ENCODE peak calls at places on chromosome 1, in nine cellular contexts. One of them, this sample, is unnamed.

GRCh38 chr1:89725016-89725380 is 92.1 kb downstream of the LRRC8C start:
- DNase-seq in KG1: no peak
- DNase-seq in AG20443: peak
- DNase-seq in NCI-H1105: no peak
- DNase-seq in neural crest cell: no peak
- DNase-seq in suprapubic skin: no peak
- DNase-seq in HFF-Myc: no peak
- DNase-seq in stimulated activated CD4-positive, alpha-beta T cell treated with anti-CD3 and anti-CD28 coated beads, Interleukin-4, amount 100 ng/mL, for 1 hour: peak
- DNase-seq in GM03348: peak
- DNase-seq in this sample: peak

GRCh38 chr1:2345297-2346075 is 45.9 kb downstream of the MORN1 start:
- DNase-seq in AG20443: no peak
- DNase-seq in NCI-H1105: no peak
- DNase-seq in KG1: no peak
- DNase-seq in stimulated activated CD4-positive, alpha-beta T cell treated with anti-CD3 and anti-CD28 coated beads, Interleukin-4, amount 100 ng/mL, for 1 hour: no peak
- DNase-seq in GM03348: no peak
- DNase-seq in neural crest cell: no peak
- DNase-seq in suprapubic skin: peak
- DNase-seq in HFF-Myc: no peak
- DNase-seq in this sample: peak

GRCh38 chr1:61459345-61459744 is 265.6 kb downstream of the TM2D1 start:
- DNase-seq in HFF-Myc: no peak
- DNase-seq in suprapubic skin: no peak
- DNase-seq in stimulated activated CD4-positive, alpha-beta T cell treated with anti-CD3 and anti-CD28 coated beads, Interleukin-4, amount 100 ng/mL, for 1 hour: no peak
- DNase-seq in neural crest cell: no peak
- DNase-seq in AG20443: no peak
- DNase-seq in GM03348: no peak
- DNase-seq in NCI-H1105: no peak
- DNase-seq in KG1: no peak
- DNase-seq in this sample: no peak

GRCh38 chr1:5821496-5822176 is 170.6 kb downstream of the NPHP4 start:
- DNase-seq in neural crest cell: no peak
- DNase-seq in stimulated activated CD4-positive, alpha-beta T cell treated with anti-CD3 and anti-CD28 coated beads, Interleukin-4, amount 100 ng/mL, for 1 hour: no peak
- DNase-seq in HFF-Myc: no peak
- DNase-seq in suprapubic skin: no peak
- DNase-seq in AG20443: no peak
- DNase-seq in KG1: no peak
- DNase-seq in NCI-H1105: no peak
- DNase-seq in GM03348: no peak
- DNase-seq in this sample: no peak

GRCh38 chr1:154736840-154737239 is 128.9 kb upstream of the ADAR start:
- DNase-seq in GM03348: peak
- DNase-seq in HFF-Myc: no peak
- DNase-seq in AG20443: peak
- DNase-seq in NCI-H1105: no peak
- DNase-seq in neural crest cell: no peak
- DNase-seq in KG1: no peak
- DNase-seq in stimulated activated CD4-positive, alpha-beta T cell treated with anti-CD3 and anti-CD28 coated beads, Interleukin-4, amount 100 ng/mL, for 1 hour: peak
- DNase-seq in suprapubic skin: no peak
- DNase-seq in this sample: peak

GRCh38 chr1:72623299-72623708 is 341.0 kb upstream of the NEGR1 start:
- DNase-seq in suprapubic skin: no peak
- DNase-seq in NCI-H1105: peak
- DNase-seq in stimulated activated CD4-positive, alpha-beta T cell treated with anti-CD3 and anti-CD28 coated beads, Interleukin-4, amount 100 ng/mL, for 1 hour: no peak
- DNase-seq in KG1: peak
- DNase-seq in HFF-Myc: peak
- DNase-seq in neural crest cell: peak
- DNase-seq in AG20443: peak
- DNase-seq in GM03348: peak
- DNase-seq in this sample: peak

GRCh38 chr1:232627645-232628334 is 2.1 kb downstream of the SIPA1L2 start:
- DNase-seq in suprapubic skin: no peak
- DNase-seq in KG1: no peak
- DNase-seq in AG20443: no peak
- DNase-seq in HFF-Myc: no peak
- DNase-seq in GM03348: no peak
- DNase-seq in NCI-H1105: peak
- DNase-seq in stimulated activated CD4-positive, alpha-beta T cell treated with anti-CD3 and anti-CD28 coated beads, Interleukin-4, amount 100 ng/mL, for 1 hour: no peak
- DNase-seq in neural crest cell: no peak
- DNase-seq in this sample: no peak

GRCh38 chr1:15835205-15835740 is 12.2 kb upstream of the SPEN start:
- DNase-seq in NCI-H1105: no peak
- DNase-seq in stimulated activated CD4-positive, alpha-beta T cell treated with anti-CD3 and anti-CD28 coated beads, Interleukin-4, amount 100 ng/mL, for 1 hour: no peak
- DNase-seq in AG20443: no peak
- DNase-seq in neural crest cell: no peak
- DNase-seq in GM03348: no peak
- DNase-seq in HFF-Myc: no peak
- DNase-seq in suprapubic skin: no peak
- DNase-seq in KG1: no peak
- DNase-seq in this sample: peak

GRCh38 chr1:201260236-201260591 is 23.1 kb upstream of the PKP1 start:
- DNase-seq in stimulated activated CD4-positive, alpha-beta T cell treated with anti-CD3 and anti-CD28 coated beads, Interleukin-4, amount 100 ng/mL, for 1 hour: no peak
- DNase-seq in neural crest cell: no peak
- DNase-seq in KG1: no peak
- DNase-seq in HFF-Myc: no peak
- DNase-seq in suprapubic skin: no peak
- DNase-seq in GM03348: no peak
- DNase-seq in AG20443: no peak
- DNase-seq in NCI-H1105: no peak
- DNase-seq in this sample: no peak

GRCh38 chr1:1033009-1033587 is 13.2 kb downstream of the AGRN start:
- DNase-seq in NCI-H1105: peak
- DNase-seq in AG20443: peak
- DNase-seq in neural crest cell: peak
- DNase-seq in suprapubic skin: peak
- DNase-seq in HFF-Myc: peak
- DNase-seq in KG1: peak
- DNase-seq in GM03348: peak
- DNase-seq in stimulated activated CD4-positive, alpha-beta T cell treated with anti-CD3 and anti-CD28 coated beads, Interleukin-4, amount 100 ng/mL, for 1 hour: peak
- DNase-seq in this sample: peak

GRCh38 chr1:154626456-154627246 is 18.7 kb upstream of the ADAR start:
- DNase-seq in KG1: peak
- DNase-seq in HFF-Myc: no peak
- DNase-seq in suprapubic skin: no peak
- DNase-seq in AG20443: peak
- DNase-seq in stimulated activated CD4-positive, alpha-beta T cell treated with anti-CD3 and anti-CD28 coated beads, Interleukin-4, amount 100 ng/mL, for 1 hour: no peak
- DNase-seq in NCI-H1105: no peak
- DNase-seq in GM03348: peak
- DNase-seq in neural crest cell: no peak
- DNase-seq in this sample: no peak

GRCh38 chr1:221772107-221772506 is 30.2 kb upstream of the DUSP10 start:
- DNase-seq in KG1: no peak
- DNase-seq in HFF-Myc: no peak
- DNase-seq in GM03348: no peak
- DNase-seq in suprapubic skin: no peak
- DNase-seq in NCI-H1105: no peak
- DNase-seq in AG20443: no peak
- DNase-seq in neural crest cell: no peak
- DNase-seq in stimulated activated CD4-positive, alpha-beta T cell treated with anti-CD3 and anti-CD28 coated beads, Interleukin-4, amount 100 ng/mL, for 1 hour: no peak
- DNase-seq in this sample: no peak

GRCh38 chr1:222416001-222416791 is 131.7 kb downstream of the HHIPL2 start:
- DNase-seq in suprapubic skin: no peak
- DNase-seq in AG20443: no peak
- DNase-seq in NCI-H1105: no peak
- DNase-seq in neural crest cell: no peak
- DNase-seq in GM03348: no peak
- DNase-seq in stimulated activated CD4-positive, alpha-beta T cell treated with anti-CD3 and anti-CD28 coated beads, Interleukin-4, amount 100 ng/mL, for 1 hour: peak
- DNase-seq in HFF-Myc: no peak
- DNase-seq in KG1: no peak
- DNase-seq in this sample: no peak

GRCh38 chr1:42003433-42003832 is 84.7 kb upstream of the HIVEP3 start:
- DNase-seq in NCI-H1105: peak
- DNase-seq in KG1: no peak
- DNase-seq in suprapubic skin: no peak
- DNase-seq in neural crest cell: no peak
- DNase-seq in HFF-Myc: no peak
- DNase-seq in stimulated activated CD4-positive, alpha-beta T cell treated with anti-CD3 and anti-CD28 coated beads, Interleukin-4, amount 100 ng/mL, for 1 hour: no peak
- DNase-seq in GM03348: no peak
- DNase-seq in AG20443: no peak
- DNase-seq in this sample: no peak

GRCh38 chr1:95286479-95286878 is 52.5 kb downstream of the RWDD3 start:
- DNase-seq in stimulated activated CD4-positive, alpha-beta T cell treated with anti-CD3 and anti-CD28 coated beads, Interleukin-4, amount 100 ng/mL, for 1 hour: no peak
- DNase-seq in AG20443: no peak
- DNase-seq in neural crest cell: no peak
- DNase-seq in suprapubic skin: no peak
- DNase-seq in KG1: no peak
- DNase-seq in NCI-H1105: no peak
- DNase-seq in GM03348: no peak
- DNase-seq in HFF-Myc: no peak
- DNase-seq in this sample: no peak

GRCh38 chr1:15916916-15917315 is 59.0 kb downstream of the ZBTB17 start:
- DNase-seq in stimulated activated CD4-positive, alpha-beta T cell treated with anti-CD3 and anti-CD28 coated beads, Interleukin-4, amount 100 ng/mL, for 1 hour: no peak
- DNase-seq in AG20443: no peak
- DNase-seq in GM03348: no peak
- DNase-seq in neural crest cell: no peak
- DNase-seq in KG1: no peak
- DNase-seq in suprapubic skin: no peak
- DNase-seq in HFF-Myc: no peak
- DNase-seq in NCI-H1105: no peak
- DNase-seq in this sample: no peak

GRCh38 chr1:203524824-203525223 is 30.9 kb downstream of the OPTC start:
- DNase-seq in AG20443: no peak
- DNase-seq in NCI-H1105: no peak
- DNase-seq in neural crest cell: no peak
- DNase-seq in stimulated activated CD4-positive, alpha-beta T cell treated with anti-CD3 and anti-CD28 coated beads, Interleukin-4, amount 100 ng/mL, for 1 hour: no peak
- DNase-seq in KG1: no peak
- DNase-seq in HFF-Myc: no peak
- DNase-seq in suprapubic skin: no peak
- DNase-seq in GM03348: no peak
- DNase-seq in this sample: no peak

GRCh38 chr1:184158911-184159701 is 107.6 kb downstream of the TSEN15 start:
- DNase-seq in stimulated activated CD4-positive, alpha-beta T cell treated with anti-CD3 and anti-CD28 coated beads, Interleukin-4, amount 100 ng/mL, for 1 hour: no peak
- DNase-seq in GM03348: no peak
- DNase-seq in HFF-Myc: no peak
- DNase-seq in KG1: no peak
- DNase-seq in AG20443: no peak
- DNase-seq in neural crest cell: no peak
- DNase-seq in suprapubic skin: no peak
- DNase-seq in NCI-H1105: no peak
- DNase-seq in this sample: no peak

GRCh38 chr1:38923607-38924006 is 18.0 kb downstream of the RHBDL2 start:
- DNase-seq in AG20443: no peak
- DNase-seq in HFF-Myc: no peak
- DNase-seq in suprapubic skin: no peak
- DNase-seq in NCI-H1105: no peak
- DNase-seq in GM03348: no peak
- DNase-seq in neural crest cell: no peak
- DNase-seq in KG1: no peak
- DNase-seq in stimulated activated CD4-positive, alpha-beta T cell treated with anti-CD3 and anti-CD28 coated beads, Interleukin-4, amount 100 ng/mL, for 1 hour: no peak
- DNase-seq in this sample: peak

GRCh38 chr1:214609692-214610091 is 6.7 kb downstream of the CENPF start:
- DNase-seq in stimulated activated CD4-positive, alpha-beta T cell treated with anti-CD3 and anti-CD28 coated beads, Interleukin-4, amount 100 ng/mL, for 1 hour: no peak
- DNase-seq in AG20443: no peak
- DNase-seq in neural crest cell: no peak
- DNase-seq in suprapubic skin: no peak
- DNase-seq in HFF-Myc: no peak
- DNase-seq in GM03348: no peak
- DNase-seq in NCI-H1105: no peak
- DNase-seq in KG1: no peak
- DNase-seq in this sample: no peak

GRCh38 chr1:155833665-155834295 is 23.2 kb downstream of the GON4L start:
- DNase-seq in neural crest cell: no peak
- DNase-seq in HFF-Myc: no peak
- DNase-seq in suprapubic skin: no peak
- DNase-seq in stimulated activated CD4-positive, alpha-beta T cell treated with anti-CD3 and anti-CD28 coated beads, Interleukin-4, amount 100 ng/mL, for 1 hour: no peak
- DNase-seq in GM03348: no peak
- DNase-seq in NCI-H1105: no peak
- DNase-seq in AG20443: no peak
- DNase-seq in KG1: no peak
- DNase-seq in this sample: no peak

GRCh38 chr1:111570781-111571181 is 48.8 kb upstream of the RAP1A start:
- DNase-seq in neural crest cell: peak
- DNase-seq in NCI-H1105: no peak
- DNase-seq in stimulated activated CD4-positive, alpha-beta T cell treated with anti-CD3 and anti-CD28 coated beads, Interleukin-4, amount 100 ng/mL, for 1 hour: peak
- DNase-seq in KG1: no peak
- DNase-seq in suprapubic skin: no peak
- DNase-seq in AG20443: no peak
- DNase-seq in HFF-Myc: no peak
- DNase-seq in GM03348: no peak
- DNase-seq in this sample: peak

GRCh38 chr1:150507912-150508864 is at the start of gene ECM1:
- DNase-seq in HFF-Myc: peak
- DNase-seq in KG1: no peak
- DNase-seq in stimulated activated CD4-positive, alpha-beta T cell treated with anti-CD3 and anti-CD28 coated beads, Interleukin-4, amount 100 ng/mL, for 1 hour: no peak
- DNase-seq in neural crest cell: no peak
- DNase-seq in suprapubic skin: peak
- DNase-seq in NCI-H1105: no peak
- DNase-seq in GM03348: peak
- DNase-seq in AG20443: peak
- DNase-seq in this sample: peak

GRCh38 chr1:33260435-33260980 is 4.2 kb downstream of the ZNF362 start:
- DNase-seq in HFF-Myc: no peak
- DNase-seq in KG1: no peak
- DNase-seq in neural crest cell: no peak
- DNase-seq in stimulated activated CD4-positive, alpha-beta T cell treated with anti-CD3 and anti-CD28 coated beads, Interleukin-4, amount 100 ng/mL, for 1 hour: no peak
- DNase-seq in NCI-H1105: no peak
- DNase-seq in AG20443: no peak
- DNase-seq in suprapubic skin: no peak
- DNase-seq in GM03348: no peak
- DNase-seq in this sample: peak

GRCh38 chr1:59431566-59432294 is 134.8 kb downstream of the FGGY start:
- DNase-seq in HFF-Myc: no peak
- DNase-seq in suprapubic skin: no peak
- DNase-seq in AG20443: peak
- DNase-seq in neural crest cell: no peak
- DNase-seq in NCI-H1105: no peak
- DNase-seq in GM03348: peak
- DNase-seq in stimulated activated CD4-positive, alpha-beta T cell treated with anti-CD3 and anti-CD28 coated beads, Interleukin-4, amount 100 ng/mL, for 1 hour: no peak
- DNase-seq in KG1: no peak
- DNase-seq in this sample: peak

GRCh38 chr1:234089396-234089795 is 184.9 kb downstream of the SLC35F3 start:
- DNase-seq in neural crest cell: no peak
- DNase-seq in suprapubic skin: no peak
- DNase-seq in GM03348: no peak
- DNase-seq in NCI-H1105: no peak
- DNase-seq in AG20443: no peak
- DNase-seq in KG1: no peak
- DNase-seq in stimulated activated CD4-positive, alpha-beta T cell treated with anti-CD3 and anti-CD28 coated beads, Interleukin-4, amount 100 ng/mL, for 1 hour: no peak
- DNase-seq in HFF-Myc: no peak
- DNase-seq in this sample: no peak

GRCh38 chr1:152565115-152565514 is 1.5 kb downstream of the LCE3E start:
- DNase-seq in GM03348: peak
- DNase-seq in KG1: no peak
- DNase-seq in NCI-H1105: no peak
- DNase-seq in HFF-Myc: no peak
- DNase-seq in suprapubic skin: no peak
- DNase-seq in stimulated activated CD4-positive, alpha-beta T cell treated with anti-CD3 and anti-CD28 coated beads, Interleukin-4, amount 100 ng/mL, for 1 hour: no peak
- DNase-seq in neural crest cell: no peak
- DNase-seq in AG20443: no peak
- DNase-seq in this sample: no peak

GRCh38 chr1:29690156-29690555 is 453.8 kb downstream of the PTPRU start:
- DNase-seq in neural crest cell: no peak
- DNase-seq in stimulated activated CD4-positive, alpha-beta T cell treated with anti-CD3 and anti-CD28 coated beads, Interleukin-4, amount 100 ng/mL, for 1 hour: no peak
- DNase-seq in AG20443: no peak
- DNase-seq in KG1: no peak
- DNase-seq in suprapubic skin: peak
- DNase-seq in NCI-H1105: no peak
- DNase-seq in HFF-Myc: no peak
- DNase-seq in GM03348: no peak
- DNase-seq in this sample: no peak

GRCh38 chr1:154607748-154608521 is at the start of gene ADAR:
- DNase-seq in GM03348: peak
- DNase-seq in KG1: peak
- DNase-seq in NCI-H1105: peak
- DNase-seq in suprapubic skin: peak
- DNase-seq in neural crest cell: peak
- DNase-seq in AG20443: peak
- DNase-seq in HFF-Myc: peak
- DNase-seq in stimulated activated CD4-positive, alpha-beta T cell treated with anti-CD3 and anti-CD28 coated beads, Interleukin-4, amount 100 ng/mL, for 1 hour: peak
- DNase-seq in this sample: peak

GRCh38 chr1:116513956-116514355 is 56.9 kb downstream of the CD58 start:
- DNase-seq in neural crest cell: no peak
- DNase-seq in AG20443: no peak
- DNase-seq in NCI-H1105: no peak
- DNase-seq in HFF-Myc: no peak
- DNase-seq in suprapubic skin: no peak
- DNase-seq in KG1: no peak
- DNase-seq in stimulated activated CD4-positive, alpha-beta T cell treated with anti-CD3 and anti-CD28 coated beads, Interleukin-4, amount 100 ng/mL, for 1 hour: no peak
- DNase-seq in GM03348: no peak
- DNase-seq in this sample: no peak